ENCODE peak calls at places on chromosomes 4 and X, in seven cellular contexts. P, J, A, N, D, C and O are unnamed samples. For H3K9me3, the result is how much of the 10 kb centered on the place peaks cover.

GRCh38 chr4:273312-274017 is 31.8 kb downstream of the ZNF732 start:
- DNase-seq in J (no peak), P (no peak), N (no peak), A (no peak), D (no peak), C (no peak), O (no peak)

GRCh38 chr4:106058919-106059318 is 163.6 kb downstream of the NPNT start:
- DNase-seq in D (no peak), J (peak), P (no peak), N (no peak), C (no peak), A (no peak), O (no peak)

GRCh38 chr4:2863649-2864048 is 20.0 kb downstream of the ADD1 start:
- DNase-seq in D (no peak), P (no peak), A (no peak), J (no peak), N (no peak), C (no peak), O (no peak)

GRCh38 chr4:25347971-25348370 is 29.1 kb upstream of the ANAPC4 start:
- DNase-seq in C (no peak), D (no peak), J (no peak), P (no peak), A (no peak), N (no peak), O (no peak)

GRCh38 chr4:153153339-153153851 is 50.8 kb upstream of the TRIM2 start:
- DNase-seq in D (peak), P (no peak), C (no peak), J (peak), N (peak), A (peak), O (peak)

GRCh38 chr4:477686-478085 is 21.3 kb downstream of the ZNF721 start:
- DNase-seq in J (no peak), C (no peak), A (no peak), P (no peak), D (no peak), N (no peak), O (no peak)

GRCh38 chr4:65656008-65656407 is 14.3 kb downstream of the EPHA5 start:
- DNase-seq in J (no peak), P (no peak), A (no peak), N (no peak), C (no peak), D (no peak), O (no peak)

GRCh38 chr4:7361256-7361655 is 73.5 kb downstream of the PSAPL1 start:
- DNase-seq in A (no peak), J (no peak), D (no peak), N (no peak), C (no peak), P (no peak), O (no peak)

GRCh38 chr4:137129471-137130244 is 402.6 kb downstream of the PCDH18 start:
- DNase-seq in N (no peak), D (no peak), J (peak), P (no peak), C (no peak), A (no peak), O (no peak)

GRCh38 chr4:40183615-40184411 is 13.0 kb upstream of the RHOH start:
- DNase-seq in A (no peak), D (no peak), P (no peak), C (no peak), N (no peak), J (peak), O (no peak)

GRCh38 chr4:120843840-120844527 is 78.5 kb downstream of the PRDM5 start:
- DNase-seq in P (no peak), C (no peak), A (peak), N (no peak), J (no peak), D (no peak), O (no peak)

GRCh38 chr4:88104902-88105610 is 53.4 kb downstream of the ABCG2 start:
- DNase-seq in P (no peak), C (no peak), J (peak), N (no peak), A (no peak), D (no peak), O (peak)

GRCh38 chrX:66074920-66075879 is 35.3 kb upstream of the VSIG4 start:
- DNase-seq in P (no peak), D (no peak), A (peak), N (no peak), C (no peak), J (no peak), O (no peak)

GRCh38 chrX:68894513-68895338 is 65.9 kb downstream of the EFNB1 start:
- DNase-seq in N (peak), D (peak), P (peak), J (peak), A (peak), C (peak), O (no peak)

GRCh38 chr4:165208741-165209388 is 1.5 kb downstream of the KLHL2 start:
- DNase-seq in N (no peak), C (no peak), J (peak), A (peak), P (no peak), D (no peak), O (peak)

GRCh38 chrX:41946973-41947612 is 23.7 kb upstream of the CASK start:
- DNase-seq in C (no peak), P (no peak), N (no peak), A (no peak), D (no peak), J (no peak), O (no peak)

GRCh38 chr4:125736057-125736456 is 421.3 kb downstream of the FAT4 start:
- DNase-seq in N (no peak), A (peak), C (no peak), J (peak), D (no peak), P (no peak), O (no peak)

GRCh38 chrX:118519411-118520205 is 24.0 kb downstream of the DOCK11 start:
- DNase-seq in A (no peak), J (peak), N (no peak), P (no peak), D (no peak), C (no peak), O (peak)

GRCh38 chr4:168584321-168584771 is 87.5 kb downstream of the PALLD start:
- DNase-seq in J (peak), C (no peak), P (no peak), N (no peak), D (no peak), A (no peak), O (peak)

GRCh38 chr4:5708171-5708828 is at the start of gene EVC2:
- DNase-seq in N (peak), J (peak), P (no peak), D (peak), A (peak), C (peak), O (no peak)

GRCh38 chrX:50680990-50681389 is 133.0 kb downstream of the SHROOM4 start:
- DNase-seq in J (no peak), D (no peak), A (peak), C (no peak), N (no peak), P (no peak), O (no peak)

GRCh38 chr4:5592272-5592671 is 116.1 kb downstream of the EVC2 start:
- DNase-seq in A (no peak), P (no peak), N (no peak), D (no peak), C (no peak), J (no peak), O (no peak)

GRCh38 chr4:32161382-32161781 is 1441.2 kb downstream of the PCDH7 start:
- DNase-seq in D (no peak), J (peak), C (no peak), A (peak), N (no peak), P (no peak), O (no peak)

GRCh38 chr4:30863031-30863430 is 142.9 kb downstream of the PCDH7 start:
- DNase-seq in P (no peak), D (no peak), C (no peak), N (no peak), A (peak), J (peak), O (no peak)

GRCh38 chr4:153486281-153487151 is 20.4 kb downstream of the TMEM131L start:
- DNase-seq in C (no peak), J (peak), N (peak), P (no peak), A (peak), D (peak), O (peak)

GRCh38 chrX:131288738-131289511 is at the start of gene IGSF1:
- DNase-seq in N (no peak), A (peak), P (no peak), D (peak), C (peak), J (peak), O (no peak)

GRCh38 chrX:103513067-103513466 is 6.2 kb downstream of the RAB40A start:
- DNase-seq in P (no peak), C (no peak), J (no peak), D (no peak), A (no peak), N (no peak), O (no peak)

GRCh38 chr4:121789960-121790829 is 10.9 kb upstream of the EXOSC9 start:
- DNase-seq in P (no peak), N (no peak), J (peak), D (no peak), A (peak), C (no peak), O (no peak)

GRCh38 chr4:107586321-107586720 is 133.7 kb downstream of the PAPSS1 start:
- DNase-seq in A (peak), C (no peak), N (no peak), J (no peak), P (no peak), D (no peak), O (no peak)

GRCh38 chrX:14963447-14964236 is 90.4 kb downstream of the MOSPD2 start:
- DNase-seq in N (no peak), P (no peak), A (peak), J (peak), C (no peak), D (no peak), O (peak)

GRCh38 chr4:93416337-93417102 is 412.0 kb upstream of the ATOH1 start:
- DNase-seq in A (no peak), J (peak), N (no peak), D (no peak), P (no peak), C (no peak), O (no peak)

GRCh38 chr4:39541987-39542632 is 14.9 kb upstream of the UGDH start:
- DNase-seq in P (no peak), N (no peak), D (no peak), J (no peak), A (no peak), C (no peak), O (no peak)

GRCh38 chr4:120750152-120750525 is 172.4 kb downstream of the PRDM5 start:
- DNase-seq in J (no peak), P (no peak), C (no peak), A (no peak), N (no peak), D (no peak), O (no peak)

GRCh38 chrX:12206413-12206812 is 68.1 kb downstream of the FRMPD4 start:
- DNase-seq in N (no peak), P (no peak), A (no peak), D (no peak), J (no peak), C (no peak), O (no peak)

GRCh38 chr4:29711226-29711625 is 1008.9 kb upstream of the PCDH7 start:
- DNase-seq in D (no peak), P (no peak), J (peak), N (no peak), C (no peak), A (no peak), O (no peak)

GRCh38 chr4:8015512-8015911 is 75.9 kb upstream of the AFAP1 start:
- DNase-seq in J (no peak), C (no peak), P (no peak), A (peak), N (no peak), D (no peak), O (no peak)

DNA sequence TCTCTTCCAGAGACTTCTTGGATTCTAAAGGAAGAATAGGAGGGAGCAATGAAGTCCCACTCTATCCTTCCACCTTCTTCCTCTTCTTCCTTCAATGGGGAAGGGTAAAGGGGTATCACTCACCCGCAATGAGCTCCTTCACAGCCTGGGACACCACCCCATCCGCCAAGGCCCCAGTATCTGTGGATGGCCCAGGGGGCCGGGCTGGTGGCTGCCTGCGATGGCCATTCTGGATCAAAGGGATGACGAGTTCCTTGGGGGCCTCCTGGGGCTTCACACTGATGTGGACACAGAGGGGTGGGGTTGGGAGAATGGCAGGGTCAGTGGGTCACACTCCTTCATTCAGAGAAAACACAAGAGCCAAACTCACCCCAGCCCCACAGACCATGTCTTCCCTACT is 1.0 kb downstream of the GPKOW start:
- DNase-seq in D (no peak), N (no peak), A (no peak), J (no peak), P (no peak), C (no peak), O (no peak)
- H3K4me3 ChIP-seq in D (peak), N (no peak), A (peak), J (peak), P (peak), C (peak), O (peak)

GRCh38 chr4:76204936-76205335 is 8.7 kb downstream of the SCARB2 start:
- DNase-seq in A (no peak), J (no peak), N (no peak), C (no peak), P (no peak), D (no peak), O (no peak)

GRCh38 chr4:76210502-76210901 is 3.1 kb downstream of the SCARB2 start:
- DNase-seq in N (no peak), J (no peak), P (no peak), D (no peak), C (no peak), A (peak), O (no peak)

GRCh38 chr4:76206222-76206942 is 7.2 kb downstream of the SCARB2 start:
- DNase-seq in D (no peak), C (no peak), N (no peak), A (peak), J (no peak), P (no peak), O (no peak)

GRCh38 chr4:76209876-76210275 is 3.7 kb downstream of the SCARB2 start:
- DNase-seq in J (no peak), N (no peak), P (no peak), A (no peak), D (no peak), C (no peak), O (no peak)

GRCh38 chr4:76208005-76208765 is 5.4 kb downstream of the SCARB2 start:
- DNase-seq in C (peak), N (peak), P (peak), J (peak), D (peak), A (peak), O (peak)
- H3K27ac ChIP-seq in C (peak), N (peak), P (peak), J (peak), D (peak), A (peak), O (peak)

GRCh38 chr4:167578906-167579305 is 344.6 kb upstream of the SPOCK3 start:
- DNase-seq in N (no peak), J (no peak), A (no peak), C (no peak), D (no peak), P (no peak), O (no peak)
- H3K9me3 ChIP-seq in N (under half), J (under half), A (under half), C (under half), D (under half), P (under half), O (under half)

DNA sequence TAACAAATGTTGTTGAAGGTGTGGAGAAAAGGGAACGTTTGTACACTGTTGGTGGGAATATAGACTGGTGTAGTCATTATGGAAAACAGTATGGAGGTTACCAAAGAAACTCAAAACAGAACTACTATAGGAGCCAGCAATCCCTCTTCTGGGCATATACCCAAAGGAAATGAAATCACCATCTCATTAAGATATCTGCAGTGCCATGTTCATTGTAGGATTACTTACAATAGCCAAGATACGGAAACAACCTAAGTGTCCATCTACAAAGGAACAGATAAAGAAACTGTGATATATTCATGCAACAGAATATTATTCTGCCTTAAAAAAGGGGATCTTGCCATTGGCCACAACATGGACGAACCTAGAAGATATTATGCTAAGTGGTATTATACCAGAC is 22.2 kb downstream of the APBB2 start:
- DNase-seq in D (no peak), C (no peak), P (no peak), N (no peak), J (peak), A (peak), O (no peak)
- H3K4me3 ChIP-seq in D (no peak), C (no peak), P (no peak), N (no peak), J (no peak), A (no peak), O (no peak)

DNA sequence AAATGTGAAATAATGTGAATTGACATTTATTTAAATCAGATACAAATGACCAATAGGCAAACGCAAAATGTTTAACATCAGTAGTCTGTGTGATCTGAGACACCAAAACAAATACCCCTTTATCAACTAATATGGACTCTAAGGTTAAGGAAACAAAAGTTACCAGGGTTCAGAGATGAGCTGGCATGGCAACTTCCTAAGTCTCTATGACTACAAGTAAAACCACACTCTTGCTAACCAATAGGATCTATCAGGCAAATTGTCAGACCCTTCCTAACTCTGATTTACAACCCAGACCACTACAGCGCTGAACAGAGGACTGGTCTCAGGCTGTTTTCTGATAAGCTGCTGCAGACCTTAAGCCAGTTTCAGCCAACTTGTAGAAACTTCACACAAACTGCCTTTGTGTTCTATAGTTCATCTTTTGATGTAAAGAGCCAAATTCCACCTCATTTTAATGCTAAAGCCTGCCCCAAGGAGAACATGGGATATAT is 608.0 kb downstream of the TLL1 start:
- DNase-seq in P (no peak), J (no peak), N (no peak), C (no peak), D (no peak), A (no peak), O (no peak)
- H3K27ac ChIP-seq in P (no peak), J (no peak), N (no peak), C (no peak), D (no peak), A (no peak), O (no peak)

GRCh38 chr4:19982556-19982955 is 269.1 kb upstream of the SLIT2 start:
- DNase-seq in D (no peak), N (no peak), C (no peak), J (peak), A (peak), P (no peak), O (no peak)

GRCh38 chr4:19987746-19988145 is 264.0 kb upstream of the SLIT2 start:
- DNase-seq in P (no peak), C (no peak), J (peak), N (no peak), D (no peak), A (no peak), O (peak)

GRCh38 chr4:19983072-19983471 is 268.6 kb upstream of the SLIT2 start:
- DNase-seq in N (no peak), J (peak), P (no peak), A (peak), C (no peak), D (no peak), O (no peak)
- H3K9me3 ChIP-seq in N (under half), J (under half), P (under half), A (under half), C (under half), D (under half), O (under half)

DNA sequence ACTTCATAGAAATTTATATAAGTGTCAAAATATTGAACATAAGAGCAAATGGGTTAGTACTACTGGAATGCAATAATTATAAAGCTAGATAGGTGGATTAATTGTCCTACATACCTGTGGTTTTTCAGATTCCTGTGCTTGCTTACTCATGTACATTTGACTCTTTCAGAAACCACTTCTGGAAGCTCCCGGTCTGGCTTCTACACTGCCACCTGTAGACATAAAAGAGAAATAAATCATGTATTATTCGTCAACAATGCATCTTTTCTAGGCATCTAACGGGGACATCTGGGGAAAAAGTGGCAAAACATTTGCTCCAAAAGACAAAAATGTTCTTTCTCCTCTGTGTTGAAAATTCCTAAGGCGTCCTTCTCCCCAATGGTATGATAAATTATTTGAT is 648.6 kb upstream of the DIPK2B start:
- DNase-seq in D (no peak), A (peak), N (no peak), J (peak), C (no peak), P (no peak), O (peak)
- H3K4me3 ChIP-seq in D (no peak), A (peak), N (no peak), J (peak), C (no peak), P (peak), O (no peak)